ENCODE peak calls at places on chromosomes 7 and 10, in five cellular contexts. K, M, O, R and Q are unnamed samples.

GRCh38 chr10:84401838-84402611 is 73.6 kb downstream of the CCSER2 start:
- DNase-seq in K (no peak), M (no peak), O (no peak), R (no peak), Q (no peak)

GRCh38 chr10:32190890-32191491 is 134.8 kb upstream of the KIF5B start:
- DNase-seq in K (no peak), M (peak; percentile 15), O (no peak), R (peak; percentile 36), Q (peak; percentile 46)

GRCh38 chr7:1056006-1056784 is 11.8 kb downstream of the GPR146 start:
- DNase-seq in K (no peak), M (no peak), O (no peak), R (no peak), Q (no peak)

GRCh38 chr7:91945476-91945875 is 4.8 kb downstream of the AKAP9 start:
- DNase-seq in K (no peak), M (no peak), O (no peak), R (peak; percentile 75), Q (peak; percentile 83)

GRCh38 chr10:58412502-58412961 is 27.3 kb downstream of the TFAM start:
- DNase-seq in K (peak; percentile 56), M (no peak), O (no peak), R (peak; percentile 63), Q (peak; percentile 51)

GRCh38 chr10:124332426-124332825 is 86.3 kb downstream of the OAT start:
- DNase-seq in K (no peak), M (no peak), O (no peak), R (no peak), Q (no peak)

GRCh38 chr7:120916116-120916515 is 34.5 kb upstream of the ING3 start:
- DNase-seq in K (no peak), M (no peak), O (no peak), R (no peak), Q (no peak)

GRCh38 chr7:130273081-130273699 is 6.5 kb downstream of the CPA2 start:
- DNase-seq in K (peak; percentile 93), M (peak; percentile 95), O (peak; percentile 67), R (peak; percentile 48), Q (peak; percentile 88)

GRCh38 chr10:113992601-113993011 is 51.1 kb upstream of the ADRB1 start:
- DNase-seq in K (no peak), M (no peak), O (no peak), R (no peak), Q (no peak)

GRCh38 chr7:380226-380550 is 90.2 kb downstream of the FOXL3 start:
- DNase-seq in K (peak; percentile 44), M (peak; percentile 46), O (peak; percentile 55), R (no peak), Q (peak; percentile 5)

GRCh38 chr7:123652406-123652805 is 3.3 kb upstream of the LMOD2 start:
- DNase-seq in K (no peak), M (no peak), O (no peak), R (no peak), Q (no peak)

GRCh38 chr10:118580702-118581101 is 14.7 kb downstream of the PRLHR start:
- DNase-seq in K (no peak), M (no peak), O (no peak), R (no peak), Q (no peak)
- H2AFZ ChIP-seq in K (no peak overlapping the region), M (no peak overlapping the region), O (no peak overlapping the region), R (no peak overlapping the region), Q (no peak overlapping the region)

GRCh38 chr10:17616403-17617030 is 657 bp downstream of the HACD1 start:
- DNase-seq in K (peak; percentile 78), M (peak; percentile 57), O (no peak), R (peak; percentile 47), Q (peak; percentile 72)
- H2BK15ac ChIP-seq in K (peak overlapping the region; percentile 97), M (no peak overlapping the region), O (no peak overlapping the region), R (no peak overlapping the region), Q (peak overlapping the region; percentile 89)

GRCh38 chr10:98134117-98134430 is 383 bp upstream of the R3HCC1L start:
- DNase-seq in K (no peak), M (peak; percentile 4), O (no peak), R (no peak), Q (no peak)
- H2AFZ ChIP-seq in K (no peak overlapping the region), M (peak overlapping the region; percentile 81), O (peak overlapping the region; percentile 97), R (peak overlapping the region; percentile 95), Q (peak overlapping the region; percentile 8)

GRCh38 chr7:34844401-34844800 is 186.4 kb downstream of the NPSR1 start:
- DNase-seq in K (no peak), M (no peak), O (no peak), R (no peak), Q (no peak)
- H2BK15ac ChIP-seq in K (no peak overlapping the region), M (no peak overlapping the region), O (no peak overlapping the region), R (no peak overlapping the region), Q (no peak overlapping the region)

GRCh38 chr7:4271716-4272015 is 410.4 kb upstream of the FOXK1 start:
- DNase-seq in K (no peak), M (no peak), O (no peak), R (no peak), Q (no peak)
- H2AFZ ChIP-seq in K (no peak overlapping the region), M (no peak overlapping the region), O (no peak overlapping the region), R (no peak overlapping the region), Q (no peak overlapping the region)

GRCh38 chr10:35416628-35417625 is 80.6 kb downstream of the CCNY start:
- DNase-seq in K (no peak), M (no peak), O (no peak), R (peak; percentile 19), Q (no peak)

GRCh38 chr10:35415505-35415904 is 79.2 kb downstream of the CCNY start:
- DNase-seq in K (no peak), M (no peak), O (no peak), R (peak; percentile 19), Q (no peak)

GRCh38 chr10:35412336-35412735 is 76.0 kb downstream of the CCNY start:
- DNase-seq in K (no peak), M (no peak), O (no peak), R (peak; percentile 28), Q (no peak)

GRCh38 chr10:35412900-35413491 is 76.7 kb downstream of the CCNY start:
- DNase-seq in K (no peak), M (no peak), O (no peak), R (peak; percentile 61), Q (no peak)

DNA sequence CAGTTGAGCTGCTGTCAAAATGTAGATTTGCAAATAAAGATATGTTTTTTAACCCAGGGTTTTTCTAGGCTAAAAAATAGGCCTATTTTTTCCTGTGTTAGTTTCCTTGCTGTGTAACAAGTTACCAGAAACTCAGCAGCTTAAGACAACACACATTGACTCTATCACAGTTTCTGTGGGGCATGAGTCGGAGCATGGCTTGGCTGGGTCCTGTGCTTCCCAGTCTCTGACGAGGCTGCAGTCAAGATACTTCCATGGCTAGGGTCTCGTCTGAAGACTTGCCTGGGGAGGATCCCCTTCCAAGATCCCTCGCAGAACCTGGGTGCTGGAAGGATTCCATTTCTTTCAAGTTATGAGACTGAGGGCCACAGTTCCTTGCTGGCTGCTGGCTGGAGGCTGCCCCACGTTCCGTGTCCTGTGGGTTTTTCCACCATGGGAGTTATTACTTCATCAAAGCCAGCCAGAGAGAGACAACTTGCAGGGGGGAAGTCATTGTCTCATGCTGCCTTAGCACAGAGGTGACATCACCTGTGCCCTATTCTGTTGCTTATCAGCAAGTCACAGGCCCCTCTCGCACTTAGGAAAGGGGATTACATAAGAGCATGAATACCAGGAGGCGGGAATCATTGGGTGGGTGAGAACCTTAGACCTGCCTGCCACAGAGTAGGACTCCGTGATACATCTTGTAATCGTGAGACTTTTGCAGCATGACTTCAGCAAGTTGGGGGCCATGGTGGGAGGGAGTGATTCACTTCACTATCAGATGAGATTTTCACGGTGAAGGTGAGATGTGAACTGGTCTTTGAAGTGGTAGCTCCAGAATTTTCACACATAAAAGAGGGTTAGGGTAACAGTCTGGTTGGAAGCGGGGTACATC is 77.9 kb downstream of the CCNY start:
- DNase-seq in K (no peak), M (no peak), O (no peak), R (peak; percentile 54), Q (no peak)
- H2BK15ac ChIP-seq in K (no peak overlapping the region), M (no peak overlapping the region), O (no peak overlapping the region), R (peak overlapping the region; percentile 3), Q (no peak overlapping the region)

GRCh38 chr10:44287408-44287807 is 97.5 kb downstream of the CXCL12 start:
- DNase-seq in K (no peak), M (no peak), O (no peak), R (no peak), Q (no peak)
- H2AFZ ChIP-seq in K (no peak overlapping the region), M (no peak overlapping the region), O (no peak overlapping the region), R (no peak overlapping the region), Q (peak overlapping the region; percentile 51)

GRCh38 chr10:107899663-107900062 is 735.2 kb upstream of the SORCS1 start:
- DNase-seq in K (no peak), M (no peak), O (no peak), R (no peak), Q (no peak)
- H2BK15ac ChIP-seq in K (no peak overlapping the region), M (no peak overlapping the region), O (no peak overlapping the region), R (no peak overlapping the region), Q (no peak overlapping the region)